ENCODE peak calls at places on chromosome 18, in six cellular contexts. One of them, this sample, is unnamed.

GRCh38 chr18:34122724-34123334 is 101.9 kb downstream of the NOL4 start:
- DNase-seq in fibroblast of lung: peak; percentile 74
- DNase-seq in PC-9: peak; percentile 1
- DNase-seq in GM23248: peak; percentile 76
- DNase-seq in hepatocyte: peak; percentile 80
- DNase-seq in neural progenitor cell: peak; percentile 72
- DNase-seq in this sample: peak; percentile 67

GRCh38 chr18:9852266-9853081 is 33.3 kb upstream of the TXNDC2 start:
- DNase-seq in fibroblast of lung: peak; percentile 51
- DNase-seq in PC-9: no peak
- DNase-seq in GM23248: no peak
- DNase-seq in hepatocyte: no peak
- DNase-seq in neural progenitor cell: no peak
- DNase-seq in this sample: no peak

GRCh38 chr18:73850782-73851181 is 296.9 kb downstream of the FBXO15 start:
- DNase-seq in fibroblast of lung: no peak
- DNase-seq in PC-9: no peak
- DNase-seq in GM23248: no peak
- DNase-seq in hepatocyte: no peak
- DNase-seq in neural progenitor cell: no peak
- DNase-seq in this sample: no peak

GRCh38 chr18:8780227-8780626 is 74.9 kb downstream of the MTCL1 start:
- DNase-seq in fibroblast of lung: no peak
- DNase-seq in PC-9: no peak
- DNase-seq in GM23248: no peak
- DNase-seq in hepatocyte: no peak
- DNase-seq in neural progenitor cell: no peak
- DNase-seq in this sample: no peak

GRCh38 chr18:12086249-12086648 is 7.4 kb upstream of the ANKRD62 start:
- DNase-seq in fibroblast of lung: no peak
- DNase-seq in PC-9: peak; percentile 93
- DNase-seq in GM23248: no peak
- DNase-seq in hepatocyte: peak; percentile 6
- DNase-seq in neural progenitor cell: no peak
- DNase-seq in this sample: no peak

GRCh38 chr18:35695384-35695783 is 113.8 kb downstream of the GALNT1 start:
- DNase-seq in fibroblast of lung: no peak
- DNase-seq in PC-9: no peak
- DNase-seq in GM23248: no peak
- DNase-seq in hepatocyte: no peak
- DNase-seq in neural progenitor cell: no peak
- DNase-seq in this sample: no peak

GRCh38 chr18:51446571-51447210 is 249.2 kb upstream of the MEX3C start:
- DNase-seq in fibroblast of lung: no peak
- DNase-seq in PC-9: no peak
- DNase-seq in GM23248: no peak
- DNase-seq in hepatocyte: no peak
- DNase-seq in neural progenitor cell: no peak
- DNase-seq in this sample: no peak

GRCh38 chr18:46920067-46920466 is 2.7 kb downstream of the KATNAL2 start:
- DNase-seq in fibroblast of lung: no peak
- DNase-seq in PC-9: no peak
- DNase-seq in GM23248: no peak
- DNase-seq in hepatocyte: no peak
- DNase-seq in neural progenitor cell: no peak
- DNase-seq in this sample: no peak

GRCh38 chr18:35680139-35680551 is 98.6 kb downstream of the GALNT1 start:
- DNase-seq in fibroblast of lung: no peak
- DNase-seq in PC-9: no peak
- DNase-seq in GM23248: no peak
- DNase-seq in hepatocyte: no peak
- DNase-seq in neural progenitor cell: no peak
- DNase-seq in this sample: no peak

GRCh38 chr18:73043231-73044000 is 175.6 kb upstream of the NETO1 start:
- DNase-seq in fibroblast of lung: no peak
- DNase-seq in PC-9: no peak
- DNase-seq in GM23248: no peak
- DNase-seq in hepatocyte: no peak
- DNase-seq in neural progenitor cell: no peak
- DNase-seq in this sample: no peak

GRCh38 chr18:37582306-37582705 is 16.7 kb upstream of the CELF4 start:
- DNase-seq in fibroblast of lung: no peak
- DNase-seq in PC-9: no peak
- DNase-seq in GM23248: no peak
- DNase-seq in hepatocyte: no peak
- DNase-seq in neural progenitor cell: no peak
- DNase-seq in this sample: no peak

GRCh38 chr18:39521164-39521563 is 1955.6 kb upstream of the CELF4 start:
- DNase-seq in fibroblast of lung: no peak
- DNase-seq in PC-9: no peak
- DNase-seq in GM23248: no peak
- DNase-seq in hepatocyte: no peak
- DNase-seq in neural progenitor cell: no peak
- DNase-seq in this sample: no peak

GRCh38 chr18:34957119-34957863 is 83.9 kb upstream of the MAPRE2 start:
- DNase-seq in fibroblast of lung: no peak
- DNase-seq in PC-9: peak; percentile 3
- DNase-seq in GM23248: no peak
- DNase-seq in hepatocyte: no peak
- DNase-seq in neural progenitor cell: no peak
- DNase-seq in this sample: no peak

GRCh38 chr18:9441061-9441460 is 34.3 kb upstream of the RALBP1 start:
- DNase-seq in fibroblast of lung: no peak
- DNase-seq in PC-9: no peak
- DNase-seq in GM23248: no peak
- DNase-seq in hepatocyte: no peak
- DNase-seq in neural progenitor cell: no peak
- DNase-seq in this sample: no peak

GRCh38 chr18:44079602-44080001 is 601.1 kb upstream of the SETBP1 start:
- DNase-seq in fibroblast of lung: peak; percentile 87
- DNase-seq in PC-9: peak; percentile 2
- DNase-seq in GM23248: peak; percentile 69
- DNase-seq in hepatocyte: peak; percentile 46
- DNase-seq in neural progenitor cell: no peak
- DNase-seq in this sample: peak; percentile 57

GRCh38 chr18:58997811-58998337 is 133.2 kb downstream of the ZNF532 start:
- DNase-seq in fibroblast of lung: peak; percentile 88
- DNase-seq in PC-9: no peak
- DNase-seq in GM23248: peak; percentile 90
- DNase-seq in hepatocyte: no peak
- DNase-seq in neural progenitor cell: no peak
- DNase-seq in this sample: peak; percentile 55

GRCh38 chr18:8277270-8277669 is 332.0 kb upstream of the RAB12 start:
- DNase-seq in fibroblast of lung: peak; percentile 53
- DNase-seq in PC-9: no peak
- DNase-seq in GM23248: no peak
- DNase-seq in hepatocyte: no peak
- DNase-seq in neural progenitor cell: no peak
- DNase-seq in this sample: no peak

GRCh38 chr18:30920757-30921156 is 121.8 kb downstream of the DSC3 start:
- DNase-seq in fibroblast of lung: no peak
- DNase-seq in PC-9: no peak
- DNase-seq in GM23248: no peak
- DNase-seq in hepatocyte: no peak
- DNase-seq in neural progenitor cell: no peak
- DNase-seq in this sample: no peak

GRCh38 chr18:56727399-56727798 is 76.2 kb downstream of the WDR7 start:
- DNase-seq in fibroblast of lung: no peak
- DNase-seq in PC-9: no peak
- DNase-seq in GM23248: no peak
- DNase-seq in hepatocyte: no peak
- DNase-seq in neural progenitor cell: no peak
- DNase-seq in this sample: no peak

GRCh38 chr18:79798999-79799370 is 1.2 kb downstream of the KCNG2 start:
- DNase-seq in fibroblast of lung: peak; percentile 24
- DNase-seq in PC-9: no peak
- DNase-seq in GM23248: no peak
- DNase-seq in hepatocyte: peak; percentile 34
- DNase-seq in neural progenitor cell: peak; percentile 61
- DNase-seq in this sample: no peak

GRCh38 chr18:33201509-33201926 is 239.0 kb downstream of the CCDC178 start:
- DNase-seq in fibroblast of lung: peak; percentile 64
- DNase-seq in PC-9: no peak
- DNase-seq in GM23248: peak; percentile 30
- DNase-seq in hepatocyte: peak; percentile 69
- DNase-seq in neural progenitor cell: peak; percentile 72
- DNase-seq in this sample: peak; percentile 10

GRCh38 chr18:21911551-21911950 is 171.0 kb downstream of the MIB1 start:
- DNase-seq in fibroblast of lung: no peak
- DNase-seq in PC-9: no peak
- DNase-seq in GM23248: no peak
- DNase-seq in hepatocyte: no peak
- DNase-seq in neural progenitor cell: no peak
- DNase-seq in this sample: no peak

GRCh38 chr18:9619545-9619944 is 5.2 kb upstream of the PPP4R1 start:
- DNase-seq in fibroblast of lung: peak; percentile 89
- DNase-seq in PC-9: no peak
- DNase-seq in GM23248: peak; percentile 80
- DNase-seq in hepatocyte: no peak
- DNase-seq in neural progenitor cell: no peak
- DNase-seq in this sample: peak; percentile 55

GRCh38 chr18:79522451-79523220 is 126.9 kb downstream of the NFATC1 start:
- DNase-seq in fibroblast of lung: no peak
- DNase-seq in PC-9: no peak
- DNase-seq in GM23248: no peak
- DNase-seq in hepatocyte: no peak
- DNase-seq in neural progenitor cell: no peak
- DNase-seq in this sample: no peak

GRCh38 chr18:13217466-13217961 is 1.0 kb upstream of the LDLRAD4 start:
- DNase-seq in fibroblast of lung: no peak
- DNase-seq in PC-9: peak; percentile 31
- DNase-seq in GM23248: peak; percentile 34
- DNase-seq in hepatocyte: peak; percentile 71
- DNase-seq in neural progenitor cell: peak; percentile 87
- DNase-seq in this sample: no peak
- TF ChIP-seq EZH2 in fibroblast of lung: no peak
- TF ChIP-seq EZH2 in PC-9: no peak
- TF ChIP-seq EZH2 in GM23248: no peak
- TF ChIP-seq EZH2 in hepatocyte: no peak
- TF ChIP-seq EZH2 in neural progenitor cell: no peak
- TF ChIP-seq EZH2 in this sample: no peak

GRCh38 chr18:76619342-76620315 is 124.6 kb upstream of the ZNF516 start:
- DNase-seq in fibroblast of lung: peak; percentile 76
- DNase-seq in PC-9: no peak
- DNase-seq in GM23248: peak; percentile 76
- DNase-seq in hepatocyte: peak; percentile 78
- DNase-seq in neural progenitor cell: peak; percentile 78
- DNase-seq in this sample: no peak

GRCh38 chr18:76621184-76621583 is 126.1 kb upstream of the ZNF516 start:
- DNase-seq in fibroblast of lung: peak; percentile 27
- DNase-seq in PC-9: no peak
- DNase-seq in GM23248: peak; percentile 66
- DNase-seq in hepatocyte: peak; percentile 43
- DNase-seq in neural progenitor cell: peak; percentile 28
- DNase-seq in this sample: no peak

GRCh38 chr18:76618721-76619120 is 123.7 kb upstream of the ZNF516 start:
- DNase-seq in fibroblast of lung: no peak
- DNase-seq in PC-9: no peak
- DNase-seq in GM23248: no peak
- DNase-seq in hepatocyte: no peak
- DNase-seq in neural progenitor cell: no peak
- DNase-seq in this sample: no peak

GRCh38 chr18:76620326-76620813 is 125.3 kb upstream of the ZNF516 start:
- DNase-seq in fibroblast of lung: peak; percentile 82
- DNase-seq in PC-9: peak; percentile 45
- DNase-seq in GM23248: peak; percentile 88
- DNase-seq in hepatocyte: peak; percentile 87
- DNase-seq in neural progenitor cell: peak; percentile 87
- DNase-seq in this sample: no peak

DNA sequence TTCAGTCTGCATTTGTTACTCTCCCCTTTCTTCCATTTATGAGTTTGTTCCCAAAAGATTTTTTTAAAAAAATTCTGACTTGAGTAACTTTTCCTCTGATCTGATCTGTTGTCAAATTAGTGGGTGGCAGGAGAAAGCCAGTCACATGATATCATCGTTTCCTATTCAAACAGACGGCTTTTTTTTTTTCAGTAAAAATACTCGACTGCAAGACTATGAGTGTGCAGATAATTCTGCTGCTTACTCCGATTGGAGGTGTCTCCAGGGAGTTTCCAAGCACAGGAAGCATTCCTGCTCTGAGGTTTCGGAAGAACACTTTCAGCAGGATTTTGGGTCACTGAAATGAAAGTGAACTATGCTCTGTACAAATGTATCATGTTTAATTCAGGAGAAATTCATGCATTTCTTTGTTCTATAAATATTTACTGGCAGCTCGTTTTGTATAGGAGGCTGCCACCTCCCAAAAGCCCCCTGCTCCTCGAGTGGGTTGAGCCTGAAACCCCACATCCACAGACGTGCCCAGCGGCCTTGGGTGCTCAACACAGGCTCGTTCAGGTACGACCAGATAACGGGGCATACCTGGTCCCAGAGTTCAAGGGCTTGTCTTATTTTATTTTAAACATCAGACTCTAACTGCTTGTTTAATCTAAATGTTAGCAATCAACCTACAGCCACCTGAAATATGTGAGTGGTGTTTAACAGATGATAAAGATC is 126.9 kb upstream of the ZNF516 start:
- DNase-seq in fibroblast of lung: peak; percentile 48
- DNase-seq in PC-9: no peak
- DNase-seq in GM23248: peak; percentile 72
- DNase-seq in hepatocyte: peak; percentile 50
- DNase-seq in neural progenitor cell: no peak
- DNase-seq in this sample: no peak
- H3K4me3 ChIP-seq in fibroblast of lung: peak overlapping the region; percentile 33
- H3K4me3 ChIP-seq in PC-9: no peak overlapping the region
- H3K4me3 ChIP-seq in GM23248: peak overlapping the region; percentile 67
- H3K4me3 ChIP-seq in hepatocyte: peak overlapping the region; percentile 0
- H3K4me3 ChIP-seq in neural progenitor cell: peak overlapping the region; percentile 32
- H3K4me3 ChIP-seq in this sample: no peak overlapping the region

DNA sequence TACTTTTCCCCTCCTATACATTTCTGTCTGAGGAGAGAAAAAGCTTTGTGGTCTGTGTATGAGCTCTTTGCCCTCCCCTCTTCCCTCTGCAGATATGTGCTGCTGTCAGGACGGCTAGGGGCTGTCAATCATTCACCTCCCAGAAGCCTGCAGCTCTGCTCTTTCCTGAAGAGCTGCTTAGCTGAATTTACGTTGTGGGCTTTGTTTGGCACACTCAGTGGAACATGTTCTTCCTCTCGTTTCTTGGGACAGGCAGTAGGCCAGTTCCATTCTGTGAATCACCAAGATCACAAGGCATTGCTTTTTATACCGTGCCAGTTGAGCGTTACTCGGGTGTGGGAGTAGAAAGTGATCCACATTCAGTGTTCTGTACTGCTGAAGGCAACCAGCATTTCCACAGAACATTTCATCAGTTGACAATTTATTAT is 136.7 kb downstream of the LAMA3 start:
- DNase-seq in fibroblast of lung: peak; percentile 85
- DNase-seq in PC-9: no peak
- DNase-seq in GM23248: peak; percentile 95
- DNase-seq in hepatocyte: peak; percentile 62
- DNase-seq in neural progenitor cell: no peak
- DNase-seq in this sample: peak; percentile 37
- H3K4me2 ChIP-seq in fibroblast of lung: peak overlapping the region; percentile 46
- H3K4me2 ChIP-seq in PC-9: no peak overlapping the region
- H3K4me2 ChIP-seq in GM23248: peak overlapping the region; percentile 64
- H3K4me2 ChIP-seq in hepatocyte: no peak overlapping the region
- H3K4me2 ChIP-seq in neural progenitor cell: no peak overlapping the region
- H3K4me2 ChIP-seq in this sample: no peak overlapping the region

GRCh38 chr18:69402219-69402989 is 1.7 kb downstream of the DOK6 start:
- DNase-seq in fibroblast of lung: peak; percentile 3
- DNase-seq in PC-9: no peak
- DNase-seq in GM23248: peak; percentile 4
- DNase-seq in hepatocyte: peak; percentile 16
- DNase-seq in neural progenitor cell: peak; percentile 42
- DNase-seq in this sample: no peak
- TF ChIP-seq EZH2 in fibroblast of lung: no peak
- TF ChIP-seq EZH2 in PC-9: no peak
- TF ChIP-seq EZH2 in GM23248: no peak
- TF ChIP-seq EZH2 in hepatocyte: no peak
- TF ChIP-seq EZH2 in neural progenitor cell: peak; percentile 88
- TF ChIP-seq EZH2 in this sample: no peak